ENCODE peak calls at places on chromosomes 1 and 21, in eight cellular contexts. E, L, X, B, R, T, V and I are unnamed samples. For H3K4me1, the result is how much of the 10 kb centered on the place peaks cover.

GRCh38 chr1:96730574-96731298 is 9.2 kb downstream of the PTBP2 start:
- DNase-seq in E (no peak), L (no peak), X (peak), B (no peak), R (no peak), T (no peak), V (no peak), I (peak)

GRCh38 chr1:25198731-25199231 is 33.5 kb downstream of the SYF2 start:
- DNase-seq in E (no peak), L (peak), X (no peak), B (peak), R (no peak), T (no peak), V (no peak), I (peak)

GRCh38 chr21:23534833-23535232 is 2072.4 kb downstream of the MRPL39 start:
- DNase-seq in E (no peak), L (no peak), X (no peak), B (no peak), R (no peak), T (no peak), V (no peak), I (no peak)

GRCh38 chr21:44933199-44933937 is 6.5 kb upstream of the SLX9 start:
- DNase-seq in E (no peak), L (no peak), X (no peak), B (no peak), R (no peak), T (no peak), V (peak), I (no peak)

GRCh38 chr1:228141082-228141870 is 1.2 kb downstream of the GUK1 start:
- DNase-seq in E (peak), L (peak), X (peak), B (peak), R (peak), T (no peak), V (peak), I (peak)

GRCh38 chr1:94805912-94806311 is 14.2 kb upstream of the SLC44A3 start:
- DNase-seq in E (peak), L (no peak), X (peak), B (peak), R (peak), T (no peak), V (no peak), I (peak)

GRCh38 chr1:224726783-224727182 is 110.7 kb downstream of the CNIH3 start:
- DNase-seq in E (no peak), L (no peak), X (peak), B (no peak), R (peak), T (no peak), V (no peak), I (no peak)

GRCh38 chr21:44934797-44935532 is 4.9 kb upstream of the SLX9 start:
- DNase-seq in E (no peak), L (no peak), X (no peak), B (no peak), R (no peak), T (no peak), V (peak), I (no peak)

GRCh38 chr1:25825605-25826004 is 5.9 kb downstream of the MTFR1L start:
- DNase-seq in E (no peak), L (no peak), X (peak), B (no peak), R (no peak), T (no peak), V (no peak), I (no peak)

GRCh38 chr1:6268431-6268830 is 7.5 kb upstream of the GPR153 start:
- DNase-seq in E (peak), L (no peak), X (no peak), B (no peak), R (no peak), T (no peak), V (no peak), I (no peak)

GRCh38 chr1:60960846-60961542 is 121.4 kb upstream of the NFIA start:
- DNase-seq in E (no peak), L (no peak), X (no peak), B (no peak), R (no peak), T (no peak), V (no peak), I (peak)

GRCh38 chr1:157770442-157771043 is 6.4 kb downstream of the FCRL2 start:
- DNase-seq in E (peak), L (no peak), X (no peak), B (peak), R (no peak), T (no peak), V (no peak), I (no peak)

GRCh38 chr1:74502432-74502831 is 10.0 kb downstream of the LRRC53 start:
- DNase-seq in E (peak), L (no peak), X (peak), B (no peak), R (no peak), T (no peak), V (no peak), I (no peak)

GRCh38 chr1:43314233-43314632 is 13.5 kb downstream of the TIE1 start:
- DNase-seq in E (no peak), L (peak), X (no peak), B (no peak), R (no peak), T (no peak), V (peak), I (no peak)

GRCh38 chr1:158179301-158180041 is 1.2 kb upstream of the CD1D start:
- DNase-seq in E (no peak), L (no peak), X (peak), B (peak), R (no peak), T (no peak), V (no peak), I (peak)

GRCh38 chr1:222046684-222047083 is 304.8 kb upstream of the DUSP10 start:
- DNase-seq in E (no peak), L (no peak), X (no peak), B (no peak), R (no peak), T (no peak), V (no peak), I (no peak)

GRCh38 chr1:247118946-247119446 is 14.8 kb upstream of the ZNF669 start:
- DNase-seq in E (peak), L (no peak), X (no peak), B (no peak), R (no peak), T (no peak), V (no peak), I (no peak)

GRCh38 chr21:27248791-27249190 is 281.9 kb upstream of the ADAMTS5 start:
- DNase-seq in E (no peak), L (no peak), X (peak), B (no peak), R (no peak), T (no peak), V (no peak), I (no peak)

GRCh38 chr1:86067626-86068025 is 88.9 kb downstream of the COL24A1 start:
- DNase-seq in E (no peak), L (no peak), X (no peak), B (no peak), R (no peak), T (no peak), V (no peak), I (no peak)

DNA sequence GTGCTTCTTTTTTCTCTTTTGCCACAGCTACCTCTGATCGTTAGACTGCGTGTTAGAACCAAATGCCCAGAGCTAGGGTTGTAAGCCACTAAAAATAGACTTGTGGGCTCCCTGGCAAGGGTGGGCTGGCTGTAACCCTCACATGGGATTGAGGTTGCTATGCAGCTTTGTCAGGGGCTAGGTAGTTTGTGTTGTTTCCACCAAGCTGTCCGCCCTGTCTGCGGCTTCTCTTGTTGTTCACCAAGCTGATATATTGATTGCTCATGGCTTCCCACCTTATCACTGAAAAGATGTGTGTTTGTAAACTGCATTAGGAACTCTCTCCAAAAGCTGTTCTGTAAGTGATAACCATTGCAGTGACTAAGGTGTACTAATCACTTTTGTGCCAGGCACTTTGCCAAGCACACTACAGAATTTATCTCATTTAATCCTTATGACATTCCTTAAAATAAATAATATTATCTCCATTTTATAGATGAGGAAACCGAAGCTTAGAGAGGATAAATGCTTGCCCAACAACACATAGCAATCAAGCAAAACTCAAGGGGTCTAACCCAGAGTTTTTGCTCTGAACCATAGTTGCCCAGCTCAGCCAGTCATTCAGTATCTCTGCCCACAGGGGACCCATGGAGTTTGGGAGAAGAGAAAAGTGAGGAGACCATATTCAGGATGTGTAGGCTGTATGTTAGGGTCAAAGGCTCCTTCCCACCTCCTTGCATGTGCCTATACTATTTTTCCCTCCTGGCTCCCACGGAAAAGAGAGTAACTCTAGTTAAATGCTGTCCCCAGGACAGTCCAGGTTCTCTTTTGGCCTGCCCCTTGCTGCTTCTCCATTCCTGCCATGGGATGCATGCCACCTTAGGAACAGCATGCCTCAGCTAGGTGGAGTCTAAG is 42.2 kb upstream of the TARBP1 start:
- DNase-seq in E (no peak), L (no peak), X (no peak), B (no peak), R (no peak), T (no peak), V (no peak), I (peak)
- H3K4me1 ChIP-seq in E (under half), L (under half), X (under half), B (under half), R (under half), T (under half), V (half or more), I (under half)

DNA sequence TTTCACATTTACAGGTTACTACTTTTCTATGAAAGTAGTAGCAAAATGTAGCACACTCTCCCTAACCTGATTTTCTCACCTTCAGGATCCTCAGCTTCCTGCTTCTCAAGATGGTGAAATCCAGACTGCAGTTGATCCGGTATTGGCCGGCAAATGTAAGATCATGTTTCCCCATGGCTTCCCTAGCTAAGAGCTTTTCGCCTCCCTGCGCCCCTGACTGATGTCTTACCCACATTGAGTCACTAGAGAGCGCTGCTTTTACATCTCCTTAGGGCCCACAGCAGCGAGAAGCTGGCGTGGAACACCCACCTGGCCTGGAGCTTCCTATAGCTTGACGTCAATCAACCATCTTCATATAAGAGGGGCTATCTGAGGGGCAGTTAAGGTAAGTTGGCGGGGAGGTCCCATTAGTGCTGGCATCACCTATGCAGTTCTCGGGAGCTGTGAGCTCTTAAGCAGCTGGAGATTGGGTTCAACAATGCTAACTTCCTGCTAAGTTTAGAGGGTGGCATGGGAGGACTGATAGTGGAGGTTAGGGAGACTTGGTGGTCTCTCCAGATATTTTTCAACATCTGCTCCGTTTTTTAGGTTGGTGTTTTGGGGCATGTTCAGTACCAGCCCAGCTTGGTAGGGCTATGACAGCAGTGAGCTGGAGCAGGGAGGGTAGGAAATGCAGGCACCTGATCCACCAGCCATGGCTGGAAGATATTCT is 5.5 kb downstream of the PTPN7 start:
- DNase-seq in E (peak), L (no peak), X (peak), B (peak), R (no peak), T (no peak), V (no peak), I (peak)
- H3K4me1 ChIP-seq in E (under half), L (under half), X (under half), B (under half), R (under half), T (under half), V (under half), I (under half)

GRCh38 chr1:104718752-104719151 is 969.1 kb downstream of the AMY1C start:
- DNase-seq in E (no peak), L (no peak), X (no peak), B (no peak), R (no peak), T (no peak), V (no peak), I (no peak)
- H3K4me1 ChIP-seq in E (under half), L (under half), X (under half), B (under half), R (under half), T (under half), V (under half), I (under half)

GRCh38 chr1:207853372-207853757 is 57.6 kb downstream of the CD34 start:
- DNase-seq in E (no peak), L (no peak), X (no peak), B (peak), R (no peak), T (no peak), V (peak), I (peak)

GRCh38 chr1:207851696-207852095 is 59.2 kb downstream of the CD34 start:
- DNase-seq in E (no peak), L (no peak), X (no peak), B (no peak), R (no peak), T (no peak), V (no peak), I (no peak)

GRCh38 chr1:207850621-207851407 is 60.1 kb downstream of the CD34 start:
- DNase-seq in E (no peak), L (no peak), X (no peak), B (no peak), R (no peak), T (no peak), V (peak), I (no peak)

GRCh38 chr1:207854001-207854400 is 56.9 kb downstream of the CD34 start:
- DNase-seq in E (no peak), L (no peak), X (no peak), B (no peak), R (no peak), T (no peak), V (no peak), I (no peak)

DNA sequence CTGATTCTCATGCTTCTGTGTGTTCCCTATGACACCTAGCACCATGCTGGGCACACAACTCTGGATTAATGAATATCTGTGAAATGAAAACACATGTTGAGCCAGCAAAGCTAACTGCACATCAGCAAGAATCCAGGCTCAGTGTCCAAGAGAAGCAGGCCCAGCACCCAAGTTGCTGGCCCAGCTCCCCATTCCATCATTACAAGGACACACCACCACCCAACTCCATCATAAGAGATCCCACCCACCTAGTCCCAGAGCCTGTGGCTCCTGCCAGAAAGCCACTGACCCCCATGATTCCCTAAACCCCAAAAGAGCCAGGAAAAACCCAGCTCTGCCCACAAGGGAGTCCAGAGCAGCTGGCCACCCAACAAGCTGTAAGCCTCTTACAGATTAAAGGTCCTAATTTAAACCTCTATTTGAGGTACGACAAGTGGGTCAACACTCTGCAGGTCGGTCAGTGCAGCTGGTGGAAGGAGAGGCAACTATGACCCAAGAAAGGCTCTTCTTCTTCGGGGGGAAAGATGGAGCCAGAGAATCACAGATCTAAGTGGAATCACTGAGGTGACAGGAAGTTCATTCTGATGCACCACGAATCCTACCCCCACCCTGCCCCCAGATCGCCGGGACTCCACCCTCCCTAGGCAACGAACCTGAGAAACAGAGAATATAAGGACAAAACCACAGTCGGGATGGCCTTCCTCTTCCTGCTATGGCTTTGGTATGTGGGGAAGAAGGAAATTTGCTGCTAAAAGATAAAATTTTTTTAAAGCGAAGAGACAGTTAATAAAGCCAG is 58.2 kb downstream of the CD34 start:
- DNase-seq in E (no peak), L (no peak), X (no peak), B (no peak), R (no peak), T (no peak), V (no peak), I (no peak)
- H3K4me1 ChIP-seq in E (under half), L (under half), X (under half), B (under half), R (under half), T (under half), V (half or more), I (under half)

GRCh38 chr1:59917785-59918180 is 8.8 kb downstream of the CYP2J2 start:
- DNase-seq in E (no peak), L (no peak), X (no peak), B (no peak), R (no peak), T (no peak), V (no peak), I (no peak)

GRCh38 chr1:59919742-59920141 is 6.8 kb downstream of the CYP2J2 start:
- DNase-seq in E (no peak), L (no peak), X (no peak), B (no peak), R (no peak), T (no peak), V (no peak), I (peak)

GRCh38 chr1:59915516-59915915 is 11.1 kb downstream of the CYP2J2 start:
- DNase-seq in E (no peak), L (no peak), X (no peak), B (no peak), R (no peak), T (no peak), V (no peak), I (no peak)

DNA sequence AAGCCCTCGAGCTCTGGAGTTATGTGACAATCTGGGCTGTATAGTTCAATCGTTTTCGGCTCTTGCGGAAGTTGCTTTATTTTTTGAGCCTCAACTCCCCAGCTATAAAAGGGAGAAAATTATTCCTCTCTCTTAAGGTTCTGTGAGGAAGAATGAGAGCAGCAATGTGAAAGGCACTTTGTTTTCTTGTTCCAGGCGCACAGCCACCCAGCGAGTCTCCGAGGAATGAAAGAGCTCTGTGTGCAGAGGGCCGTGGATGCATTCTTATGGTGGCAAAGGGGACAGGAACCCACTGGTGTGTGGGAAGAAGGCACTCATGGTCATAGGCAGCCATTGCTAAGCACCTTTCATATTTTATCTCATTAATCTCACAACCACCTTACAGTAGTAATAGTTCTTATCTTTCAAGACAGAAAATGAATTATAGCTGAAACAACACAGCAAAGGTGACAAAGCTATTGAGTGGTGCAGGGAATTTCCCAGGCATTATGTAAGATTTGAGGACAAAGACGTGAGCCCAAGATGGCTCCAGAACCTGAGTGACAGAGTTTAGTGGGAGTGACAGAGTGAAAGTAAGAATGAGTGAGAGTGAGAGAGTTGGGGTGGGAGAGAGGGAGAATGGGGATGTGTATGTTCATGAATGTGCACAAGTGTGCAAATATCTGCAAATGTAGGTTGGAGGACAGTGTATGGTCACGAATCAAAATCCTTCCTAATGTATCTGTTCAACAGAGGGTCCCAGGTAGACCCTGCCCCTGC is 9.4 kb downstream of the CYP2J2 start:
- DNase-seq in E (no peak), L (no peak), X (no peak), B (no peak), R (no peak), T (no peak), V (no peak), I (no peak)
- H3K4me1 ChIP-seq in E (under half), L (under half), X (under half), B (under half), R (under half), T (under half), V (under half), I (under half)

GRCh38 chr1:40243371-40243770 is 4.4 kb upstream of the TMCO2 start:
- DNase-seq in E (no peak), L (no peak), X (no peak), B (no peak), R (no peak), T (no peak), V (no peak), I (no peak)
- H3K4me1 ChIP-seq in E (under half), L (under half), X (under half), B (under half), R (under half), T (under half), V (under half), I (under half)

GRCh38 chr1:108017698-108018097 is 52.7 kb upstream of the VAV3 start:
- DNase-seq in E (no peak), L (no peak), X (no peak), B (no peak), R (no peak), T (no peak), V (no peak), I (no peak)
- H3K4me1 ChIP-seq in E (under half), L (under half), X (under half), B (under half), R (under half), T (under half), V (under half), I (under half)